ENCODE peak calls at places on chromosomes 5 and 9, in five cellular contexts. U is stomach; I is NCI-H1436; D is NCI-H2029; N is stimulated activated CD4-positive, alpha-beta T cell treated with anti-CD3 and anti-CD28 coated beads, Interleukin-2, amount 100 ng/mL, for 24 hours. O is an unnamed sample.

GRCh38 chr9:72280913-72281500 is 84.0 kb downstream of the ZFAND5 start:
- DNase-seq in I (peak), N (peak), D (peak), U (peak), O (peak)

GRCh38 chr5:52199833-52200232 is 587.9 kb upstream of the ITGA1 start:
- DNase-seq in U (no peak), I (no peak), D (no peak), N (no peak), O (no peak)

GRCh38 chr9:135098400-135099105 is 11.1 kb downstream of the OLFM1 start:
- DNase-seq in U (no peak), D (no peak), I (no peak), N (no peak), O (no peak)

GRCh38 chr9:93076101-93076791 is 17.7 kb downstream of the SUSD3 start:
- DNase-seq in I (no peak), N (no peak), U (no peak), D (no peak), O (no peak)

GRCh38 chr9:131682261-131682660 is 57.6 kb downstream of the RAPGEF1 start:
- DNase-seq in U (no peak), N (no peak), I (no peak), D (no peak), O (no peak)

GRCh38 chr9:91312717-91313325 is 48.9 kb downstream of the AUH start:
- DNase-seq in U (peak), D (no peak), N (no peak), I (no peak), O (no peak)

GRCh38 chr5:56434986-56435385 is 201.9 kb upstream of the ANKRD55 start:
- DNase-seq in U (no peak), N (no peak), I (no peak), D (no peak), O (no peak)

GRCh38 chr5:173720341-173721258 is 104.2 kb upstream of the BOD1 start:
- DNase-seq in U (no peak), N (no peak), I (no peak), D (no peak), O (no peak)

GRCh38 chr5:124289641-124290201 is 456.7 kb downstream of the ZNF608 start:
- DNase-seq in I (no peak), N (no peak), D (peak), U (peak), O (no peak)

GRCh38 chr9:37954581-37954981 is 50.7 kb upstream of the SLC25A51 start:
- DNase-seq in N (no peak), I (no peak), U (no peak), D (no peak), O (no peak)

GRCh38 chr9:99057665-99058625 is 47.0 kb upstream of the TGFBR1 start:
- DNase-seq in N (peak), U (peak), D (no peak), I (no peak), O (peak)

GRCh38 chr9:87382902-87383301 is 114.8 kb upstream of the DAPK1 start:
- DNase-seq in U (no peak), D (no peak), I (no peak), N (no peak), O (no peak)

GRCh38 chr9:120583958-120584369 is 4.0 kb upstream of the CDK5RAP2 start:
- DNase-seq in U (peak), D (peak), N (no peak), I (peak), O (peak)

GRCh38 chr5:83474170-83474796 is 2.7 kb downstream of the VCAN start:
- DNase-seq in I (peak), D (peak), N (peak), U (peak), O (no peak)

GRCh38 chr5:96825243-96825642 is 17.5 kb upstream of the ERAP1 start:
- DNase-seq in I (no peak), N (no peak), U (no peak), D (no peak), O (no peak)

GRCh38 chr5:80541392-80541791 is 28.7 kb downstream of the ANKRD34B start:
- DNase-seq in I (no peak), D (no peak), N (no peak), U (no peak), O (no peak)

GRCh38 chr5:180343846-180344327 is 9.2 kb downstream of the GFPT2 start:
- DNase-seq in U (no peak), D (no peak), I (no peak), N (no peak), O (no peak)

GRCh38 chr5:38738898-38739743 is 106.7 kb upstream of the OSMR start:
- DNase-seq in U (no peak), I (no peak), D (peak), N (no peak), O (no peak)

GRCh38 chr9:134947265-134947955 is 29.7 kb upstream of the FCN1 start:
- DNase-seq in N (no peak), D (no peak), U (no peak), I (no peak), O (no peak)

GRCh38 chr5:77129386-77129785 is 42.3 kb upstream of the ZBED3 start:
- DNase-seq in U (no peak), N (peak), I (peak), D (no peak), O (no peak)

GRCh38 chr5:130549884-130550552 is 615.0 kb downstream of the HINT1 start:
- DNase-seq in U (no peak), N (no peak), D (no peak), I (no peak), O (no peak)

GRCh38 chr9:132575005-132575609 is 7.3 kb upstream of the BARHL1 start:
- DNase-seq in I (peak), U (peak), D (peak), N (peak), O (peak)

GRCh38 chr5:67496051-67496450 is 299.5 kb upstream of the CD180 start:
- DNase-seq in U (no peak), D (no peak), N (no peak), I (no peak), O (no peak)

GRCh38 chr9:128232811-128233428 is 29.7 kb downstream of the DNM1 start:
- DNase-seq in I (no peak), U (no peak), N (no peak), D (no peak), O (no peak)

GRCh38 chr9:129469188-129469987 is 151.5 kb downstream of the C9orf50 start:
- DNase-seq in U (no peak), I (no peak), D (no peak), N (no peak), O (no peak)

GRCh38 chr9:4734150-4734549 is 6.9 kb downstream of the AK3 start:
- DNase-seq in D (no peak), I (no peak), N (no peak), U (no peak), O (no peak)

GRCh38 chr9:115883467-115884329 is 269.9 kb upstream of the PAPPA start:
- DNase-seq in I (peak), N (no peak), D (peak), U (peak), O (no peak)

GRCh38 chr5:148186248-148187003 is 16.4 kb upstream of the SPINK6 start:
- DNase-seq in D (no peak), U (no peak), I (no peak), N (no peak), O (no peak)

GRCh38 chr9:21030389-21031035 is 928 bp downstream of the HACD4 start:
- DNase-seq in D (no peak), N (peak), I (no peak), U (no peak), O (peak)

GRCh38 chr9:108536836-108537601 is 318.8 kb downstream of the ACTL7B start:
- DNase-seq in D (no peak), I (no peak), N (no peak), U (no peak), O (no peak)

GRCh38 chr5:55234171-55234700 is 828 bp upstream of the CCNO start:
- DNase-seq in U (peak), D (peak), N (no peak), I (no peak), O (no peak)

GRCh38 chr9:128383791-128384190 is 12.6 kb downstream of the URM1 start:
- DNase-seq in U (no peak), N (no peak), D (no peak), I (no peak), O (no peak)

GRCh38 chr9:93192721-93193372 is 8.9 kb downstream of the WNK2 start:
- DNase-seq in N (no peak), I (no peak), U (no peak), D (no peak), O (no peak)

GRCh38 chr5:151174612-151175101 is 17.1 kb upstream of the ANXA6 start:
- DNase-seq in D (no peak), N (no peak), U (no peak), I (no peak), O (no peak)

GRCh38 chr9:37309136-37309535 is 113.4 kb upstream of the GRHPR start:
- DNase-seq in U (no peak), I (no peak), N (peak), D (no peak), O (no peak)

GRCh38 chr5:74555991-74556390 is 84.5 kb downstream of the ENC1 start:
- DNase-seq in D (no peak), N (no peak), I (no peak), U (no peak), O (no peak)

O was measured in effector memory CD8-positive, alpha-beta T cell.